ENCODE peak calls at places on chromosomes 2 and 18, in ten cellular contexts. S is mucosa of descending colon, J is psoas muscle, L is GM12864, E is LNCaP clone FGC, A is choroid plexus epithelial cell, B is lower lobe of right lung, C is fibroblast of pulmonary artery, Z is breast epithelium, W is glutamatergic neuron. H is an unnamed sample.

GRCh38 chr2:241774419-241775222 is 2.0 kb upstream of the GAL3ST2 start:
- DNase-seq in S (peak; percentile 86), J (no peak), L (no peak), E (no peak), A (peak; percentile 77), B (no peak), C (peak; percentile 41), Z (no peak), W (peak; percentile 20), H (no peak)

GRCh38 chr18:47075098-47075883 is 39.9 kb upstream of the ELOA2 start:
- DNase-seq in S (peak; percentile 36), J (no peak), L (no peak), E (no peak), A (peak; percentile 16), B (no peak), C (no peak), Z (no peak), W (peak; percentile 37), H (no peak)

GRCh38 chr2:202261531-202261930 is 4.0 kb upstream of the NOP58 start:
- DNase-seq in S (no peak), J (no peak), L (no peak), E (no peak), A (peak; percentile 10), B (no peak), C (no peak), Z (no peak), W (no peak), H (no peak)

GRCh38 chr2:231686192-231687100 is 21.9 kb upstream of the PTMA start:
- DNase-seq in S (no peak), J (no peak), L (no peak), E (no peak), A (no peak), B (no peak), C (no peak), Z (no peak), W (no peak), H (no peak)

GRCh38 chr2:111669928-111670695 is 213.9 kb downstream of the ANAPC1 start:
- DNase-seq in S (no peak), J (no peak), L (no peak), E (no peak), A (peak; percentile 25), B (no peak), C (no peak), Z (no peak), W (no peak), H (no peak)

GRCh38 chr2:104793971-104794370 is 59.9 kb upstream of the POU3F3 start:
- DNase-seq in S (no peak), J (no peak), L (no peak), E (no peak), A (peak; percentile 62), B (no peak), C (peak; percentile 29), Z (no peak), W (no peak), H (no peak)

GRCh38 chr2:114786901-114787300 is 344.5 kb downstream of the DPP10 start:
- DNase-seq in S (no peak), J (no peak), L (no peak), E (no peak), A (no peak), B (no peak), C (no peak), Z (no peak), W (no peak), H (no peak)

GRCh38 chr2:24083567-24084385 is 858 bp downstream of the TP53I3 start:
- DNase-seq in S (peak; percentile 97), J (no peak), L (peak; percentile 91), E (peak; percentile 48), A (peak; percentile 84), B (peak; percentile 96), C (peak; percentile 83), Z (no peak), W (peak; percentile 77), H (no peak)

GRCh38 chr2:207113403-207113802 is 52.3 kb downstream of the KLF7 start:
- DNase-seq in S (no peak), J (no peak), L (no peak), E (no peak), A (no peak), B (no peak), C (no peak), Z (no peak), W (peak; percentile 82), H (no peak)

GRCh38 chr2:42754021-42754775 is 9.7 kb downstream of the OXER1 start:
- DNase-seq in S (no peak), J (peak; percentile 75), L (no peak), E (no peak), A (peak; percentile 29), B (no peak), C (no peak), Z (no peak), W (peak; percentile 68), H (no peak)

GRCh38 chr2:227862741-227863588 is 8.5 kb upstream of the DAW1 start:
- DNase-seq in S (no peak), J (peak; percentile 34), L (no peak), E (no peak), A (peak; percentile 90), B (no peak), C (peak; percentile 97), Z (no peak), W (no peak), H (no peak)

GRCh38 chr2:171490577-171490976 is 31.7 kb upstream of the CYBRD1 start:
- DNase-seq in S (peak; percentile 51), J (no peak), L (no peak), E (no peak), A (no peak), B (no peak), C (no peak), Z (no peak), W (no peak), H (no peak)

GRCh38 chr18:49565656-49566055 is 3.8 kb downstream of the LIPG start:
- DNase-seq in S (no peak), J (no peak), L (no peak), E (peak; percentile 39), A (peak; percentile 36), B (no peak), C (peak; percentile 77), Z (no peak), W (no peak), H (no peak)

GRCh38 chr18:23977709-23978483 is 36.7 kb upstream of the TTC39C start:
- DNase-seq in S (no peak), J (no peak), L (no peak), E (no peak), A (no peak), B (no peak), C (peak; percentile 71), Z (no peak), W (no peak), H (no peak)

GRCh38 chr2:121689356-121689755 is 40.1 kb upstream of the CLASP1 start:
- DNase-seq in S (no peak), J (no peak), L (no peak), E (peak; percentile 35), A (peak; percentile 75), B (no peak), C (peak; percentile 60), Z (no peak), W (peak; percentile 28), H (peak; percentile 20)

GRCh38 chr2:113910110-113910717 is 20.3 kb downstream of the ACTR3 start:
- DNase-seq in S (no peak), J (no peak), L (no peak), E (no peak), A (no peak), B (no peak), C (no peak), Z (no peak), W (no peak), H (no peak)

GRCh38 chr2:165902929-165903328 is 50.6 kb downstream of the TTC21B start:
- DNase-seq in S (no peak), J (no peak), L (no peak), E (no peak), A (peak; percentile 46), B (no peak), C (peak; percentile 38), Z (no peak), W (no peak), H (no peak)

GRCh38 chr2:220962556-220962955 is 609.5 kb downstream of the EPHA4 start:
- DNase-seq in S (no peak), J (no peak), L (no peak), E (no peak), A (peak; percentile 37), B (no peak), C (peak; percentile 6), Z (no peak), W (no peak), H (no peak)

GRCh38 chr2:69494126-69494525 is 56.9 kb upstream of the NFU1 start:
- DNase-seq in S (no peak), J (no peak), L (no peak), E (no peak), A (no peak), B (no peak), C (no peak), Z (no peak), W (no peak), H (no peak)

DNA sequence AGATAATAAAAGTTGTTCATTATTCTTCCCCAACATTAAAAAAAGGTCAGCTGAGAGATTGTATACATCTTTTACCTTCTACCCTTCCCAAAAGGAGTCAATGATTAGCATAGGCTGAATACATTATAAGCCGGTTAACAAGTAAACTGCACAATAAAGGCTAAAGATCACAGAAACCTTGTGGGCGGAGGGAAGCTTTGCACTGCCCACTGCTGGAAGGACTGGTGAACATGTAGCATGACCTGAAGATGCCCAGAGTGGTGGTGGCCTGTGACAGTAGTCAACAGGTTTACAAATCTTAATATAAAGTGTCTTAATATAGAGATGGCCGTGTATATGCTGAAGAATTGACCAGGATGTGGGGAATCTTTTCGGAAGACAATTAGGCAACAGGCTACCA is 35.6 kb downstream of the ARL5A start:
- DNase-seq in S (no peak), J (no peak), L (no peak), E (no peak), A (no peak), B (no peak), C (no peak), Z (no peak), W (no peak), H (no peak)
- TF ChIP-seq CTCF in S (no peak), J (peak; percentile 30), L (no peak), E (no peak), A (no peak), B (no peak), C (no peak), Z (no peak), W (no peak), H (no peak)

GRCh38 chr18:28973324-28973723 is 796.4 kb upstream of the CDH2 start:
- DNase-seq in S (no peak), J (no peak), L (no peak), E (no peak), A (no peak), B (no peak), C (no peak), Z (no peak), W (no peak), H (no peak)
- TF ChIP-seq CTCF in S (no peak), J (no peak), L (no peak), E (no peak), A (no peak), B (no peak), C (no peak), Z (no peak), W (no peak), H (no peak)

GRCh38 chr2:19851116-19851515 is 50.7 kb downstream of the TTC32 start:
- DNase-seq in S (no peak), J (no peak), L (no peak), E (no peak), A (no peak), B (no peak), C (no peak), Z (no peak), W (no peak), H (no peak)
- TF ChIP-seq CTCF in S (no peak), J (no peak), L (peak; percentile 12), E (peak; percentile 23), A (peak; percentile 50), B (no peak), C (peak; percentile 23), Z (no peak), W (no peak), H (peak; percentile 27)

GRCh38 chr18:75638223-75638596 is 210.7 kb upstream of the SMIM21 start:
- DNase-seq in S (no peak), J (no peak), L (no peak), E (no peak), A (peak; percentile 47), B (no peak), C (peak; percentile 62), Z (no peak), W (no peak), H (no peak)
- TF ChIP-seq CTCF in S (no peak), J (no peak), L (no peak), E (no peak), A (no peak), B (no peak), C (peak; percentile 31), Z (no peak), W (no peak), H (peak; percentile 26)

H was measured in neural crest cell.